ENCODE peak calls at places on chromosome 16, in four cellular contexts. Y is GM12878, H is HL-60, P is K562. B is an unnamed sample.

GRCh38 chr16:46673320-46674013 is 15.5 kb downstream of the VPS35 start:
- DNase-seq in Y (peak), P (peak), H (peak), B (no peak)

GRCh38 chr16:1293921-1294656 is 15.3 kb upstream of the UBE2I start:
- DNase-seq in H (no peak), Y (no peak), P (no peak), B (no peak)

GRCh38 chr16:54847207-54847606 is 83.5 kb upstream of the IRX5 start:
- DNase-seq in Y (no peak), P (no peak), H (no peak), B (no peak)

GRCh38 chr16:5709889-5710288 is 612.3 kb upstream of the EEF2KMT start:
- DNase-seq in Y (no peak), P (no peak), H (no peak), B (no peak)

GRCh38 chr16:17301593-17302135 is 169.1 kb downstream of the XYLT1 start:
- DNase-seq in H (peak), P (no peak), Y (peak), B (peak)

GRCh38 chr16:54210437-54211081 is 76.0 kb downstream of the IRX3 start:
- DNase-seq in H (no peak), P (no peak), Y (no peak), B (no peak)

GRCh38 chr16:57786632-57787518 is 15.4 kb downstream of the KIFC3 start:
- DNase-seq in Y (no peak), H (no peak), P (no peak), B (no peak)

GRCh38 chr16:74565378-74565777 is 41.5 kb downstream of the GLG1 start:
- DNase-seq in P (peak), Y (no peak), H (no peak), B (no peak)

GRCh38 chr16:27972500-27972899 is 91.0 kb downstream of the GSG1L start:
- DNase-seq in Y (peak), H (peak), P (peak), B (peak)

GRCh38 chr16:75058815-75059214 is 57.8 kb downstream of the LDHD start:
- DNase-seq in H (no peak), P (no peak), Y (no peak), B (no peak)

GRCh38 chr16:65195998-65196397 is 74.1 kb upstream of the CDH11 start:
- DNase-seq in Y (no peak), P (no peak), H (no peak), B (no peak)

GRCh38 chr16:27789595-27790241 is 239.8 kb downstream of the KATNIP start:
- DNase-seq in P (no peak), H (no peak), Y (no peak), B (no peak)

GRCh38 chr16:1713933-1714332 is 7.9 kb downstream of the MAPK8IP3 start:
- DNase-seq in P (no peak), Y (peak), H (no peak), B (no peak)

GRCh38 chr16:2996298-2996697 is 16.1 kb upstream of the PKMYT1 start:
- DNase-seq in P (no peak), Y (no peak), H (no peak), B (no peak)

GRCh38 chr16:27245276-27246231 is 23.0 kb downstream of the NSMCE1 start:
- DNase-seq in P (peak), Y (no peak), H (no peak), B (no peak)

GRCh38 chr16:70437582-70438324 is 1.1 kb downstream of the ST3GAL2 start:
- DNase-seq in H (no peak), Y (no peak), P (peak), B (no peak)

GRCh38 chr16:82993874-82994375 is 367.2 kb downstream of the CDH13 start:
- DNase-seq in P (no peak), H (no peak), Y (no peak), B (no peak)

GRCh38 chr16:61909074-61909473 is 127.2 kb downstream of the CDH8 start:
- DNase-seq in H (no peak), Y (no peak), P (no peak), B (no peak)

GRCh38 chr16:26824469-26824868 is 242.3 kb upstream of the C16orf82 start:
- DNase-seq in H (no peak), Y (no peak), P (no peak), B (no peak)

GRCh38 chr16:64738321-64738960 is 383.4 kb downstream of the CDH11 start:
- DNase-seq in H (no peak), P (no peak), Y (no peak), B (no peak)

GRCh38 chr16:2056077-2056476 is 8.3 kb downstream of the TSC2 start:
- DNase-seq in Y (no peak), H (no peak), P (no peak), B (no peak)

GRCh38 chr16:53925011-53925410 is 221.1 kb downstream of the FTO start:
- DNase-seq in P (no peak), H (peak), Y (no peak), B (no peak)

GRCh38 chr16:1308036-1308976 is 1.1 kb upstream of the UBE2I start:
- DNase-seq in Y (no peak), H (no peak), P (peak), B (no peak)

GRCh38 chr16:89741342-89742014 is 20.1 kb downstream of the ZNF276 start:
- DNase-seq in H (no peak), P (no peak), Y (no peak), B (no peak)

GRCh38 chr16:19502395-19503131 is 19.3 kb downstream of the GDE1 start:
- DNase-seq in P (peak), Y (no peak), H (peak), B (no peak)

DNA sequence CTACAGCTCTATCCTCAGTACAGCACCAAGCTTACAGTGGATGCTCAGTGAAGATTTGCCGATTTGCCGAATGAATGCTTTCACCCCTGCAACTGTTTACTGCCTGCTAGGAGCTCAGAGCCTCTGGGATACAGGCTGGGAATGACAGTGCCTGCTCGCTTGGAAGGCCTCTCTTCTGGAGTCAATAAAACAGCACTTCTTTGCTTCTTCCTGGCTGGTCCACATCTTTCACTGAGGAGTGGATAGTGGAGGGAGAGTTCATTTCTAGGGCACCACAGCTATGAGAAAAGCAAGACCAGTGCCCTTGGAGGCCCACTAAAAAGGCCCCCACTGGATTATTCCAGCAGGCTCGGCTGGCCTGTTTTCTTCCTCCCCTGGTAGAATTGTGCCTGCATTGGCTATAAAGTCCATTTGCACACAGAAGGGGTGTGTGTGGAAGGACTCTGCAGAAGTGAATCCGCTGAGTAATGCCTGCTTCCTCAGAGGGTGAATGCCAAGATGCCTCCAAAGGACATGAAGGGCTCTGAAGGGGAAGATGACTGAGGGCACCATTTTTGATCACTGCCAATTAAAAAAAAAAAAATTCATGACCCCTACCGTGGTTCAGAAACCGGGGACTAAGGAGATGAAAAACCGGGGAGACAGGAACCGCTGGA is 3.2 kb upstream of the USP7 start:
- DNase-seq in Y (no peak), H (peak), P (no peak), B (no peak)
- TF ChIP-seq SPI1 in Y (no peak), H (no peak), P (no peak), B (no peak)

GRCh38 chr16:49489686-49490320 is 116.2 kb downstream of the C16orf78 start:
- DNase-seq in P (no peak), H (no peak), Y (no peak), B (no peak)
- TF ChIP-seq SPI1 in P (no peak), H (no peak), Y (no peak), B (no peak)

GRCh38 chr16:22816475-22816874 is 2.5 kb downstream of the HS3ST2 start:
- DNase-seq in H (no peak), Y (no peak), P (no peak), B (no peak)

GRCh38 chr16:22813946-22814325 is at the start of gene HS3ST2:
- DNase-seq in Y (no peak), P (no peak), H (peak), B (no peak)

GRCh38 chr16:22814330-22815105 is 556 bp downstream of the HS3ST2 start:
- DNase-seq in Y (no peak), H (no peak), P (no peak), B (no peak)

GRCh38 chr16:22815863-22816262 is 1.9 kb downstream of the HS3ST2 start:
- DNase-seq in Y (no peak), P (no peak), H (no peak), B (no peak)

GRCh38 chr16:22813223-22813945 is 578 bp upstream of the HS3ST2 start:
- DNase-seq in H (peak), Y (no peak), P (peak), B (peak)
- TF ChIP-seq SPI1 in H (peak), Y (no peak), P (no peak), B (no peak)

GRCh38 chr16:85969591-85969990 is 70.6 kb downstream of the IRF8 start:
- DNase-seq in H (no peak), P (no peak), Y (no peak), B (no peak)
- TF ChIP-seq SPI1 in H (no peak), P (no peak), Y (peak), B (peak)

DNA sequence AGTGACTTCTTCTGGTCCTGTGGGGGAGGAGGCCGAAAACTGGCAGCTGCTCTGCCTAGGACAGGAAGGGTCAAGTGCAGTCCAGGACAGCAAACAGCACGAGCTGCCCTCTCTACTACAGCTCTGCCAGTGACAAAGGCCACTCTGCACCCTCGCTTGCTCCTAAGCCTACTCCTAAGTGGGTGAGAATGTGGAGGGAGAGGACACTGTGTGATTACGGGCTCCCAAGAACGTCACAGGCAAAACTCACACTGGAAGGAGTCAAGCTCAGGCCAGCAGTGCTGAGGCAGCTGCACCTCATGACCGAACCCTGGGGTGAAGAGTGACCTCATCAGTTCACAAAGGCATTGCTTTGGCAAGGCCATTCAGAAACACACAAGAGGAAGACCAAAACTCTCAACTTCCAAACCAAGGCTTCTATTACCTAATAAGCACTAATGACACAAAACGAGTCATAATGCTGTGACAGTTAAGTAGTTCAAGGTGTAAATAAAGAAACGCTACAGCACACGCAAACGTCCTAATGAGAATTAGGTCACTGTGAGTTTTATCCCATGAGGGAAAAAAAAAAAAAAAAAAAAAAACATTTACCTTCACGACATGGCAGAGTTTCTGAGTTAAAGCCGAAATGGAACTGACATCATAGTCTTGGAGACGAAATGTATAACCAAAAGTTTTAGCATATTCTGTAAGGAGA is 35.1 kb downstream of the MARF1 start:
- DNase-seq in H (no peak), P (no peak), Y (no peak), B (no peak)
- TF ChIP-seq SPI1 in H (no peak), P (no peak), Y (no peak), B (no peak)

DNA sequence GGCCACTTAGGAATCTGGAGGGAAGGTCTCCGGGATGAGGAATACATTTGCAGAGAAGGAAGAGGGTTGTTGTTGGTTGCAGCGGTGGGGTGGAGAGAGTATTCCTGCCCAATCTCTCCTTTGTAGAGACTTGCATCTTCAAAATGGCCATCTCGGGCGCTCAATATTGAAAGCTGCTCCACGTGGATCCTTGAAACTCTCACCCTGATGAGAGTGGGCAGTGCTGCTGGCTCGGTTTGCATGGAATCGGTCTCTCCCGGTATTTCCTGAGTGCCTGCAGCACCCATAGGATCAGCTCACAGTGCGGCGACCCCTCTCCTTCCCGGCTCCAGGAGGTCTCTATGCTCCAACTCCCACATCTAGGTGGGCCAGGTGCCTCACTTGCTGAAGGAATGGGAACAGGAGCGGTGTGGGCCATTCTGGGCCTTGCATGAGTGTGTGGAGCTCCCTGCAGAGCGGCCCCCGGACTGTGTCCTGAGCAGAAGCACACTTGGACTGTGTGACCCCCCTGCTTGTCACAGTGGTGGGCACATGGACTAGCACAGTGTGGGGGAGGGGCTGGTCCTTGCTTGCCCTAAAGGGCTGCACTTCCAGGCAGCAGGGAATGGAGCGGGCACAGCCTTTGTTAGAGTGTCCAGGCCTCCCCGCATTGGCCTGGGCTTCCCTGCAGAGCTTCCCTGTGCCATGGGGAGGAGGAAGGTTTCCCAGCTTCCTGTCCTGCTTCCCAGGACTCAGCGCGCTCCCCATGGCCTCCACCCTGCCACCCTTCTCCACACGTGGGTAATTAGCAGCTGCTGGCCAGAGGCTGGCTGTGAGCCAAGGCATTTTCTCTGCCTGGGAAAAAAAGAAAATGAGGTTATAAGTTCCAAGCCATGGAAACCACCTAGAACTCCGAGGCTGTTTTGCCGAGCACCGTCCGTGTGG is 139.3 kb downstream of the IRF8 start:
- DNase-seq in H (no peak), P (no peak), Y (no peak), B (no peak)
- TF ChIP-seq SPI1 in H (no peak), P (no peak), Y (no peak), B (no peak)

GRCh38 chr16:8920676-8921625 is 38.8 kb downstream of the LITAFD start:
- DNase-seq in Y (no peak), H (no peak), P (no peak), B (no peak)

GRCh38 chr16:8919934-8920465 is 37.8 kb downstream of the LITAFD start:
- DNase-seq in Y (no peak), P (no peak), H (no peak), B (no peak)

GRCh38 chr16:8923199-8923598 is 40.5 kb downstream of the USP7 start:
- DNase-seq in H (no peak), P (no peak), Y (no peak), B (no peak)

GRCh38 chr16:8919089-8919933 is 37.2 kb downstream of the LITAFD start:
- DNase-seq in Y (no peak), H (no peak), P (no peak), B (no peak)

DNA sequence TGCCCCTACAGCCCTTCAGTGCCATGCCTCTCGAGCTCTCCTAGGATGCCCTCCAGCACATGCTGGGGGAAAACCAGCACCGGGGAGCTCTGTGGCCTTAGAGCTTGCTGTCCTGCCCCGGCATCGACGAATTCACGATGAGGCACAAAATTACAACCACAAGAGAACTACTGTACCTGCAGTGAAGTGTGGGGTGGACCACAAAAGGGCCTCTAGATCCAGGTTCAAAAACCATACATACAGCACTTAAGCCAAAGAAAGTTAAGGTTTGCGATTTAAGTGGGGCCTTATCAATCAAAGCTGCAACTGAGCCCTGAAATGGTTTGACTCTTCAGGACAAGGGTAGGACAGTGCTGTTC is 39.5 kb downstream of the LITAFD start:
- DNase-seq in Y (no peak), H (no peak), P (no peak), B (no peak)
- TF ChIP-seq SPI1 in Y (no peak), H (no peak), P (no peak), B (no peak)